ENCODE peak calls at places on chromosome 7, in five cellular contexts. R is SK-N-SH, N is GM12878, H is HepG2, A is K562. S is an unnamed sample.

GRCh38 chr7:157721468-157722136 is 384.8 kb downstream of the DNAJB6 start:
- DNase-seq in R (no peak), N (no peak), H (no peak), A (no peak), S (no peak)

GRCh38 chr7:39666562-39666961 is 43.2 kb downstream of the RALA start:
- DNase-seq in R (no peak), N (no peak), H (no peak), A (no peak), S (no peak)

GRCh38 chr7:27745064-27745583 is 5.2 kb downstream of the TAX1BP1 start:
- DNase-seq in R (peak), N (no peak), H (peak), A (peak), S (peak)

GRCh38 chr7:8365499-8366110 is 67.8 kb upstream of the NXPH1 start:
- DNase-seq in R (no peak), N (no peak), H (peak), A (peak), S (peak)

GRCh38 chr7:1537631-1538412 is 7.3 kb downstream of the MAFK start:
- DNase-seq in R (peak), N (no peak), H (no peak), A (peak), S (no peak)

GRCh38 chr7:134782121-134782623 is 2.7 kb downstream of the CALD1 start:
- DNase-seq in R (no peak), N (peak), H (no peak), A (no peak), S (no peak)

GRCh38 chr7:92720604-92721350 is 115.6 kb downstream of the CDK6 start:
- DNase-seq in R (no peak), N (no peak), H (no peak), A (no peak), S (no peak)

GRCh38 chr7:144378651-144379050 is 23.4 kb downstream of the ARHGEF5 start:
- DNase-seq in R (no peak), N (no peak), H (no peak), A (peak), S (no peak)

GRCh38 chr7:113015038-113015645 is 71.5 kb downstream of the GPR85 start:
- DNase-seq in R (peak), N (no peak), H (peak), A (peak), S (peak)

GRCh38 chr7:104963378-104963990 is 50.5 kb upstream of the KMT2E start:
- DNase-seq in R (no peak), N (no peak), H (no peak), A (no peak), S (no peak)
- H3K27ac ChIP-seq in R (no peak), N (no peak), H (peak), A (no peak), S (no peak)

DNA sequence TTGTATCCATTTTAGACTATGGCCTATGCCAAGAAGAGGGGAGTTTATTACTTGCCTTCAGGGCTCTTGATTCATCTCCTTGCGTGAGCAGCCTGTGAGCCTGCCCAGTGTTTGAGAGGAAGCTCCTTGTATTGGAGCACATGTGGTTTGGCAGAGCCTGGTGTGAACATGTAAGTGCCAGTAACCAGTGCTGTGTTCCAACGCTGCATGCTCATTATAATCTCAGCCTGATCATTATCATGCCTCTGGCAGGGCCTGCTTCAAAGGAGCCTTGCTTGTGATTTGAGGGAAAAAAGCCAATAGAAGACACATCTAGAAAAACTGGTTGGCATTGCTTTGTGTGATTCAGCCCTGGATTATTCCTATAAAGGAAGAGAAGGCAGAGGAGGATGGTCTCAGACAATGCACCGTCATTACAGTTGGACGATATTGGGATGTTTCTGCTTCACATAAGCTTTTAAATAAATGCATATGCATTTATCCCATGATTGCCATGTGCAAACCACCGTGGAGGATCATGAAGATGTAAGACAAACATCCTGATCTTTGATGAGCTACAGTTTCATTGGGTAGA is 203.4 kb upstream of the AHR start:
- DNase-seq in R (no peak), N (no peak), H (no peak), A (no peak), S (no peak)
- TF ChIP-seq ZBTB33 in R (no peak), N (no peak), H (no peak), A (no peak), S (no peak)

GRCh38 chr7:47193003-47193402 is 388.9 kb downstream of the TNS3 start:
- DNase-seq in R (no peak), N (no peak), H (no peak), A (no peak), S (no peak)

GRCh38 chr7:47190462-47190861 is 391.4 kb downstream of the TNS3 start:
- DNase-seq in R (peak), N (no peak), H (no peak), A (peak), S (no peak)

GRCh38 chr7:47191316-47191715 is 390.6 kb downstream of the TNS3 start:
- DNase-seq in R (no peak), N (no peak), H (no peak), A (no peak), S (no peak)

GRCh38 chr7:47194516-47194915 is 387.4 kb downstream of the TNS3 start:
- DNase-seq in R (no peak), N (no peak), H (no peak), A (no peak), S (no peak)

GRCh38 chr7:47191876-47192291 is 390.0 kb downstream of the TNS3 start:
- DNase-seq in R (no peak), N (no peak), H (peak), A (no peak), S (no peak)
- H3K27ac ChIP-seq in R (no peak), N (no peak), H (no peak), A (no peak), S (no peak)

DNA sequence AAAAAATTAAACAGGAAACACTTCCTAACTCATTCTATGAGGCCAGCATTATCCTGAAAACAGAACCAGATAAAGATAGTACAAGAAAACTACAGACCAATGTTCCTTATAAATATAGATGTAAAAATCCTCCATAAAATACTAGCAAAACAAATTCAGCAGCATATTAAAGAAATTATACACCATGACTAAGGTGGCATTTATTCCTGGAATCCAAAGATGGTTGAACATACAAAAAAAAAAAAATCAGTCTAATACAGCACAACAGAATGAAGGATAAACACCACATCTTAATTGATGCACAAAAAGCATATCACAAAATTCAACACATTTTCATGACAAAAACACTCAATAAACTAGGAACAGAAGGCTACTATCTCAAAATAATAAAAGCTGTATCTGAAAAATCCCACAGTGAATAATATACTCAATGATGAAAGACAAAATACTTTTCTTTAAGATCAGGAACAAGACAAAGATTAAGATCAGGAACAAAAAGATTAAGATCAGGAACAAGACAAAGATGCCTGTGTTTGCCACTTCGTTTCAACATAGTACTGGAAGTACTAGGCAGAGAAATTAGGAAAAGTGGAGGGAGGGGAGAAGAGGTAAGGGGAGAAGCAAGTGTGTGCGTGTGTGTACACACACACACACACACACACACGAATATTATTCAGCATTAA is 95.6 kb downstream of the SNX13 start:
- DNase-seq in R (no peak), N (no peak), H (no peak), A (no peak), S (no peak)
- TF ChIP-seq ZBTB33 in R (no peak), N (no peak), H (no peak), A (no peak), S (no peak)

S was measured in HCT116.